ENCODE peak calls at places on chromosomes 11 and 22, in six cellular contexts. A is heart right ventricle, R is GM06990, H is AG08395, T is brain microvascular endothelial cell, Q is amniotic stem cell. G is an unnamed sample.

GRCh38 chr11:45392621-45393183 is 106.6 kb upstream of the SYT13 start:
- DNase-seq in A (no peak), R (no peak), H (no peak), T (no peak), Q (no peak), G (no peak)

GRCh38 chr11:124763156-124763947 is 1.3 kb upstream of the ESAM start:
- DNase-seq in A (peak), R (peak), H (peak), T (peak), Q (peak), G (peak)

GRCh38 chr11:2509481-2510001 is 64.7 kb downstream of the KCNQ1 start:
- DNase-seq in A (peak), R (no peak), H (no peak), T (no peak), Q (no peak), G (no peak)

GRCh38 chr11:120964857-120965256 is 59.0 kb upstream of the TBCEL start:
- DNase-seq in A (no peak), R (no peak), H (no peak), T (peak), Q (no peak), G (peak)

GRCh38 chr11:32081129-32081641 is 9.7 kb upstream of the RCN1 start:
- DNase-seq in A (no peak), R (no peak), H (peak), T (peak), Q (no peak), G (peak)

GRCh38 chr22:25760848-25761595 is 19.0 kb downstream of the MYO18B start:
- DNase-seq in A (no peak), R (no peak), H (no peak), T (no peak), Q (no peak), G (no peak)

GRCh38 chr11:124937336-124937935 is 1.6 kb upstream of the HEPACAM start:
- DNase-seq in A (no peak), R (no peak), H (no peak), T (no peak), Q (no peak), G (no peak)

GRCh38 chr11:44939673-44940072 is 11.0 kb downstream of the TP53I11 start:
- DNase-seq in A (peak), R (no peak), H (no peak), T (no peak), Q (no peak), G (no peak)

GRCh38 chr11:58578635-58579191 is at the start of gene ZFP91:
- DNase-seq in A (peak), R (peak), H (peak), T (peak), Q (peak), G (peak)

GRCh38 chr11:6559375-6559774 is 44.0 kb downstream of the RRP8 start:
- DNase-seq in A (no peak), R (no peak), H (no peak), T (no peak), Q (no peak), G (no peak)

GRCh38 chr22:50547231-50547851 is 1.6 kb downstream of the KLHDC7B start:
- DNase-seq in A (no peak), R (no peak), H (no peak), T (no peak), Q (no peak), G (no peak)

GRCh38 chr11:96293583-96293982 is 49.4 kb downstream of the MAML2 start:
- DNase-seq in A (no peak), R (peak), H (peak), T (peak), Q (no peak), G (no peak)

GRCh38 chr11:106281455-106282173 is 204.2 kb downstream of the AASDHPPT start:
- DNase-seq in A (no peak), R (no peak), H (peak), T (peak), Q (peak), G (peak)

GRCh38 chr11:43243901-43244300 is 67.9 kb upstream of the API5 start:
- DNase-seq in A (no peak), R (no peak), H (no peak), T (no peak), Q (no peak), G (no peak)

GRCh38 chr22:49826603-49827306 is 918 bp downstream of the BRD1 start:
- DNase-seq in A (peak), R (peak), H (peak), T (no peak), Q (no peak), G (peak)